ENCODE peak calls at places on chromosomes 3 and 15, in six cellular contexts. One of them, this sample, is unnamed.
A peak's percentile ranks its signal among the peaks of the same experiment; 100 is the strongest.

GRCh38 chr3:95184038-95184437 is 1121.2 kb downstream of the NSUN3 start:
- DNase-seq in IMR-90: no peak
- DNase-seq in breast epithelium: no peak
- DNase-seq in CD8-positive, alpha-beta memory T cell: no peak
- DNase-seq in brain microvascular endothelial cell: no peak
- DNase-seq in neural progenitor cell: no peak
- DNase-seq in this sample: no peak

GRCh38 chr15:32886441-32886840 is 168.6 kb downstream of the GREM1 start:
- DNase-seq in IMR-90: no peak
- DNase-seq in breast epithelium: no peak
- DNase-seq in CD8-positive, alpha-beta memory T cell: no peak
- DNase-seq in brain microvascular endothelial cell: no peak
- DNase-seq in neural progenitor cell: peak; percentile 40
- DNase-seq in this sample: no peak

GRCh38 chr3:134359121-134360010 is 14.9 kb downstream of the AMOTL2 start:
- DNase-seq in IMR-90: no peak
- DNase-seq in breast epithelium: no peak
- DNase-seq in CD8-positive, alpha-beta memory T cell: no peak
- DNase-seq in brain microvascular endothelial cell: no peak
- DNase-seq in neural progenitor cell: no peak
- DNase-seq in this sample: peak; percentile 4

GRCh38 chr3:69443554-69443953 is 57.7 kb upstream of the FRMD4B start:
- DNase-seq in IMR-90: peak; percentile 16
- DNase-seq in breast epithelium: no peak
- DNase-seq in CD8-positive, alpha-beta memory T cell: no peak
- DNase-seq in brain microvascular endothelial cell: no peak
- DNase-seq in neural progenitor cell: no peak
- DNase-seq in this sample: no peak

GRCh38 chr15:41923424-41923999 is 29.7 kb upstream of the SPTBN5 start:
- DNase-seq in IMR-90: no peak
- DNase-seq in breast epithelium: no peak
- DNase-seq in CD8-positive, alpha-beta memory T cell: no peak
- DNase-seq in brain microvascular endothelial cell: no peak
- DNase-seq in neural progenitor cell: no peak
- DNase-seq in this sample: no peak

GRCh38 chr3:141455603-141456327 is 31.1 kb upstream of the RASA2 start:
- DNase-seq in IMR-90: no peak
- DNase-seq in breast epithelium: no peak
- DNase-seq in CD8-positive, alpha-beta memory T cell: no peak
- DNase-seq in brain microvascular endothelial cell: no peak
- DNase-seq in neural progenitor cell: no peak
- DNase-seq in this sample: no peak

GRCh38 chr3:172120912-172121311 is 81.5 kb downstream of the FNDC3B start:
- DNase-seq in IMR-90: no peak
- DNase-seq in breast epithelium: no peak
- DNase-seq in CD8-positive, alpha-beta memory T cell: no peak
- DNase-seq in brain microvascular endothelial cell: no peak
- DNase-seq in neural progenitor cell: no peak
- DNase-seq in this sample: no peak

GRCh38 chr3:182735672-182736071 is 57.6 kb upstream of the ATP11B start:
- DNase-seq in IMR-90: peak; percentile 47
- DNase-seq in breast epithelium: no peak
- DNase-seq in CD8-positive, alpha-beta memory T cell: no peak
- DNase-seq in brain microvascular endothelial cell: no peak
- DNase-seq in neural progenitor cell: no peak
- DNase-seq in this sample: no peak

GRCh38 chr3:37945803-37946530 is 44.6 kb upstream of the VILL start:
- DNase-seq in IMR-90: peak; percentile 67
- DNase-seq in breast epithelium: no peak
- DNase-seq in CD8-positive, alpha-beta memory T cell: no peak
- DNase-seq in brain microvascular endothelial cell: peak; percentile 36
- DNase-seq in neural progenitor cell: no peak
- DNase-seq in this sample: peak; percentile 66

GRCh38 chr3:51004235-51004634 is 329.5 kb downstream of the DOCK3 start:
- DNase-seq in IMR-90: no peak
- DNase-seq in breast epithelium: no peak
- DNase-seq in CD8-positive, alpha-beta memory T cell: no peak
- DNase-seq in brain microvascular endothelial cell: no peak
- DNase-seq in neural progenitor cell: no peak
- DNase-seq in this sample: no peak

GRCh38 chr3:43958005-43958770 is 267.4 kb downstream of the ABHD5 start:
- DNase-seq in IMR-90: no peak
- DNase-seq in breast epithelium: no peak
- DNase-seq in CD8-positive, alpha-beta memory T cell: no peak
- DNase-seq in brain microvascular endothelial cell: no peak
- DNase-seq in neural progenitor cell: no peak
- DNase-seq in this sample: no peak

GRCh38 chr3:152834354-152835310 is at the start of gene P2RY1:
- DNase-seq in IMR-90: peak; percentile 17
- DNase-seq in breast epithelium: peak; percentile 52
- DNase-seq in CD8-positive, alpha-beta memory T cell: no peak
- DNase-seq in brain microvascular endothelial cell: peak; percentile 27
- DNase-seq in neural progenitor cell: peak; percentile 91
- DNase-seq in this sample: peak; percentile 88

GRCh38 chr3:123688241-123688747 is 103.4 kb upstream of the HACD2 start:
- DNase-seq in IMR-90: peak; percentile 97
- DNase-seq in breast epithelium: no peak
- DNase-seq in CD8-positive, alpha-beta memory T cell: no peak
- DNase-seq in brain microvascular endothelial cell: peak; percentile 96
- DNase-seq in neural progenitor cell: no peak
- DNase-seq in this sample: no peak

GRCh38 chr3:14137004-14137403 is 12.2 kb downstream of the TMEM43 start:
- DNase-seq in IMR-90: no peak
- DNase-seq in breast epithelium: no peak
- DNase-seq in CD8-positive, alpha-beta memory T cell: no peak
- DNase-seq in brain microvascular endothelial cell: no peak
- DNase-seq in neural progenitor cell: no peak
- DNase-seq in this sample: no peak

GRCh38 chr15:76206325-76206976 is 104.8 kb downstream of the ETFA start:
- DNase-seq in IMR-90: peak; percentile 31
- DNase-seq in breast epithelium: peak; percentile 90
- DNase-seq in CD8-positive, alpha-beta memory T cell: no peak
- DNase-seq in brain microvascular endothelial cell: peak; percentile 15
- DNase-seq in neural progenitor cell: no peak
- DNase-seq in this sample: peak; percentile 92

GRCh38 chr3:123618768-123619484 is 34.1 kb upstream of the HACD2 start:
- DNase-seq in IMR-90: peak; percentile 82
- DNase-seq in breast epithelium: no peak
- DNase-seq in CD8-positive, alpha-beta memory T cell: no peak
- DNase-seq in brain microvascular endothelial cell: no peak
- DNase-seq in neural progenitor cell: no peak
- DNase-seq in this sample: peak; percentile 64

GRCh38 chr3:122265937-122266336 is 59.1 kb upstream of the CSTA start:
- DNase-seq in IMR-90: no peak
- DNase-seq in breast epithelium: no peak
- DNase-seq in CD8-positive, alpha-beta memory T cell: no peak
- DNase-seq in brain microvascular endothelial cell: no peak
- DNase-seq in neural progenitor cell: no peak
- DNase-seq in this sample: no peak

GRCh38 chr3:165457096-165457495 is 260.9 kb upstream of the SLITRK3 start:
- DNase-seq in IMR-90: no peak
- DNase-seq in breast epithelium: no peak
- DNase-seq in CD8-positive, alpha-beta memory T cell: no peak
- DNase-seq in brain microvascular endothelial cell: no peak
- DNase-seq in neural progenitor cell: no peak
- DNase-seq in this sample: no peak
- H3K4me3 ChIP-seq in IMR-90: no peak overlapping the region
- H3K4me3 ChIP-seq in breast epithelium: no peak overlapping the region
- H3K4me3 ChIP-seq in CD8-positive, alpha-beta memory T cell: no peak overlapping the region
- H3K4me3 ChIP-seq in brain microvascular endothelial cell: no peak overlapping the region
- H3K4me3 ChIP-seq in neural progenitor cell: no peak overlapping the region
- H3K4me3 ChIP-seq in this sample: no peak overlapping the region

GRCh38 chr15:62390793-62391543 is 225.9 kb upstream of the C2CD4B start:
- DNase-seq in IMR-90: peak; percentile 36
- DNase-seq in breast epithelium: no peak
- DNase-seq in CD8-positive, alpha-beta memory T cell: no peak
- DNase-seq in brain microvascular endothelial cell: peak; percentile 31
- DNase-seq in neural progenitor cell: peak; percentile 82
- DNase-seq in this sample: peak; percentile 51

GRCh38 chr15:62394079-62394478 is 229.0 kb upstream of the C2CD4B start:
- DNase-seq in IMR-90: peak; percentile 38
- DNase-seq in breast epithelium: no peak
- DNase-seq in CD8-positive, alpha-beta memory T cell: no peak
- DNase-seq in brain microvascular endothelial cell: no peak
- DNase-seq in neural progenitor cell: no peak
- DNase-seq in this sample: no peak

GRCh38 chr15:62393196-62393595 is 228.1 kb upstream of the C2CD4B start:
- DNase-seq in IMR-90: peak; percentile 51
- DNase-seq in breast epithelium: no peak
- DNase-seq in CD8-positive, alpha-beta memory T cell: no peak
- DNase-seq in brain microvascular endothelial cell: no peak
- DNase-seq in neural progenitor cell: no peak
- DNase-seq in this sample: no peak

GRCh38 chr15:62391565-62392262 is 226.6 kb upstream of the C2CD4B start:
- DNase-seq in IMR-90: peak; percentile 34
- DNase-seq in breast epithelium: peak; percentile 59
- DNase-seq in CD8-positive, alpha-beta memory T cell: peak; percentile 7
- DNase-seq in brain microvascular endothelial cell: no peak
- DNase-seq in neural progenitor cell: peak; percentile 68
- DNase-seq in this sample: peak; percentile 56

GRCh38 chr15:62392411-62392810 is 227.3 kb upstream of the C2CD4B start:
- DNase-seq in IMR-90: peak; percentile 53
- DNase-seq in breast epithelium: no peak
- DNase-seq in CD8-positive, alpha-beta memory T cell: no peak
- DNase-seq in brain microvascular endothelial cell: peak; percentile 14
- DNase-seq in neural progenitor cell: peak; percentile 55
- DNase-seq in this sample: no peak
- H3K4me3 ChIP-seq in IMR-90: peak overlapping the region; percentile 91
- H3K4me3 ChIP-seq in breast epithelium: peak overlapping the region; percentile 67
- H3K4me3 ChIP-seq in CD8-positive, alpha-beta memory T cell: peak overlapping the region; percentile 84
- H3K4me3 ChIP-seq in brain microvascular endothelial cell: peak overlapping the region; percentile 99
- H3K4me3 ChIP-seq in neural progenitor cell: peak overlapping the region; percentile 97
- H3K4me3 ChIP-seq in this sample: no peak overlapping the region

GRCh38 chr3:107431298-107432012 is 54.2 kb downstream of the CCDC54 start:
- DNase-seq in IMR-90: peak; percentile 50
- DNase-seq in breast epithelium: peak; percentile 73
- DNase-seq in CD8-positive, alpha-beta memory T cell: peak; percentile 38
- DNase-seq in brain microvascular endothelial cell: peak; percentile 40
- DNase-seq in neural progenitor cell: peak; percentile 82
- DNase-seq in this sample: peak; percentile 81
- H3K4me3 ChIP-seq in IMR-90: peak overlapping the region; percentile 63
- H3K4me3 ChIP-seq in breast epithelium: peak overlapping the region; percentile 86
- H3K4me3 ChIP-seq in CD8-positive, alpha-beta memory T cell: peak overlapping the region; percentile 73
- H3K4me3 ChIP-seq in brain microvascular endothelial cell: peak overlapping the region; percentile 71
- H3K4me3 ChIP-seq in neural progenitor cell: peak overlapping the region; percentile 74
- H3K4me3 ChIP-seq in this sample: peak overlapping the region; percentile 53

DNA sequence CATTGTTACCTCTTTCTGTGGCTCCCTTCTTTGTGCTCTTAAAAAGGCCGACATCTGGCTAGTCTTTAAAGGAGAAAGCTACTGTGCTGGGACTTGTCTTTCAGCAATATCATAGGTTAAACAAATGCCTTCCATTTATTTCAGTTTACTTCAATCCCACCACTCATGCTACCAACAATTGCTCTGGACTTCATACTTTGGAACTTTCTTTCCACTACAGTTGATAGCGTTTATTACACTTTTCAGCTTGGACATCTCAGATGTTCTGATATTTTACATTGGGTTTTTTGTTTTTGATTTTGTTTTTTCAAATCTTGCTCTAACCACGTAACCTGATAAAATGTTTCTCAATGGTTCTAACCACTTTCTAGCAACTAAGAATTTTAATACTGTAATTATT is 1.2 kb upstream of the CBLB start:
- DNase-seq in IMR-90: no peak
- DNase-seq in breast epithelium: no peak
- DNase-seq in CD8-positive, alpha-beta memory T cell: no peak
- DNase-seq in brain microvascular endothelial cell: no peak
- DNase-seq in neural progenitor cell: peak; percentile 12
- DNase-seq in this sample: no peak
- H3K4me3 ChIP-seq in IMR-90: peak overlapping the region; percentile 78
- H3K4me3 ChIP-seq in breast epithelium: peak overlapping the region; percentile 98
- H3K4me3 ChIP-seq in CD8-positive, alpha-beta memory T cell: peak overlapping the region; percentile 88
- H3K4me3 ChIP-seq in brain microvascular endothelial cell: peak overlapping the region; percentile 87
- H3K4me3 ChIP-seq in neural progenitor cell: peak overlapping the region; percentile 97
- H3K4me3 ChIP-seq in this sample: no peak overlapping the region

GRCh38 chr15:31869640-31870335 is 160.5 kb upstream of the CHRNA7 start:
- DNase-seq in IMR-90: no peak
- DNase-seq in breast epithelium: no peak
- DNase-seq in CD8-positive, alpha-beta memory T cell: no peak
- DNase-seq in brain microvascular endothelial cell: no peak
- DNase-seq in neural progenitor cell: peak; percentile 69
- DNase-seq in this sample: peak; percentile 29
- H3K4me3 ChIP-seq in IMR-90: peak overlapping the region; percentile 84
- H3K4me3 ChIP-seq in breast epithelium: peak overlapping the region; percentile 56
- H3K4me3 ChIP-seq in CD8-positive, alpha-beta memory T cell: no peak overlapping the region
- H3K4me3 ChIP-seq in brain microvascular endothelial cell: peak overlapping the region; percentile 61
- H3K4me3 ChIP-seq in neural progenitor cell: peak overlapping the region; percentile 52
- H3K4me3 ChIP-seq in this sample: peak overlapping the region; percentile 29

GRCh38 chr3:115513411-115513800 is 109.9 kb upstream of the GAP43 start:
- DNase-seq in IMR-90: no peak
- DNase-seq in breast epithelium: no peak
- DNase-seq in CD8-positive, alpha-beta memory T cell: peak; percentile 24
- DNase-seq in brain microvascular endothelial cell: no peak
- DNase-seq in neural progenitor cell: no peak
- DNase-seq in this sample: no peak
- H3K4me3 ChIP-seq in IMR-90: peak overlapping the region; percentile 43
- H3K4me3 ChIP-seq in breast epithelium: peak overlapping the region; percentile 37
- H3K4me3 ChIP-seq in CD8-positive, alpha-beta memory T cell: peak overlapping the region; percentile 68
- H3K4me3 ChIP-seq in brain microvascular endothelial cell: peak overlapping the region; percentile 61
- H3K4me3 ChIP-seq in neural progenitor cell: peak overlapping the region; percentile 59
- H3K4me3 ChIP-seq in this sample: no peak overlapping the region

DNA sequence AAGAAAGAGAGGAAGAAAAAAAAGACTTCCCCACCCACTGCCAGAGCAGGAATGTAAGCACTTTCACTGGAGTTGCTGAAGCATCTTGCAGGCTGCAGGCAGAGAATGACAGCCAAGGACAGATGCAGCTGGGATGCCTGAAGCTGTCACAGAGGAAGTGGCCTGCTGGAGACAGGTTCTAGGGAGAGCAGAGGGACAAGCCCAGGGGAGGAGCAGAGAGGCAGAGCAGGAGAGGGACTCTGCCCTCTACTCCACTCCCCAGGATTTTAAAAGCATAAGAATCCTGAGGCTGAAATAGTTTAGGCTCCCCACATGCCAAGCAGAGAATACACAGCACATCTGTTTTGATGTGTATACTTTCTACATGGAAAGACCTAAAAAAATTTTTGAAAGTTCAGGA is 326.2 kb downstream of the TUSC7 start:
- DNase-seq in IMR-90: peak; percentile 30
- DNase-seq in breast epithelium: no peak
- DNase-seq in CD8-positive, alpha-beta memory T cell: no peak
- DNase-seq in brain microvascular endothelial cell: no peak
- DNase-seq in neural progenitor cell: peak; percentile 65
- DNase-seq in this sample: no peak
- H3K4me3 ChIP-seq in IMR-90: no peak overlapping the region
- H3K4me3 ChIP-seq in breast epithelium: no peak overlapping the region
- H3K4me3 ChIP-seq in CD8-positive, alpha-beta memory T cell: no peak overlapping the region
- H3K4me3 ChIP-seq in brain microvascular endothelial cell: no peak overlapping the region
- H3K4me3 ChIP-seq in neural progenitor cell: no peak overlapping the region
- H3K4me3 ChIP-seq in this sample: no peak overlapping the region

GRCh38 chr15:64624242-64624641 is 151.1 kb downstream of the RBPMS2 start:
- DNase-seq in IMR-90: no peak
- DNase-seq in breast epithelium: no peak
- DNase-seq in CD8-positive, alpha-beta memory T cell: no peak
- DNase-seq in brain microvascular endothelial cell: no peak
- DNase-seq in neural progenitor cell: no peak
- DNase-seq in this sample: no peak
- H3K4me3 ChIP-seq in IMR-90: no peak overlapping the region
- H3K4me3 ChIP-seq in breast epithelium: no peak overlapping the region
- H3K4me3 ChIP-seq in CD8-positive, alpha-beta memory T cell: no peak overlapping the region
- H3K4me3 ChIP-seq in brain microvascular endothelial cell: no peak overlapping the region
- H3K4me3 ChIP-seq in neural progenitor cell: no peak overlapping the region
- H3K4me3 ChIP-seq in this sample: no peak overlapping the region